ENCODE peak calls at places on chromosomes 13 and 19, in five cellular contexts. S, L, I, U and J are unnamed samples.

GRCh38 chr19:46502891-46503290 is 7.2 kb upstream of the PNMA8B start:
- DNase-seq in S (no peak), L (no peak), I (no peak), U (no peak), J (no peak)

GRCh38 chr19:54608205-54608604 is 14.8 kb downstream of the LILRA1 start:
- DNase-seq in S (no peak), L (no peak), I (no peak), U (no peak), J (no peak)

GRCh38 chr13:113489549-113490495 is 689 bp downstream of the DCUN1D2 start:
- DNase-seq in S (no peak), L (peak; percentile 39), I (no peak), U (peak; percentile 74), J (no peak)

GRCh38 chr13:51659276-51660127 is 75.2 kb downstream of the WDFY2 start:
- DNase-seq in S (no peak), L (no peak), I (no peak), U (no peak), J (no peak)

GRCh38 chr19:51777570-51778460 is 16.8 kb downstream of the FPR2 start:
- DNase-seq in S (peak; percentile 73), L (peak; percentile 56), I (peak; percentile 51), U (peak; percentile 87), J (peak; percentile 74)

GRCh38 chr19:48925240-48925843 is 8.2 kb upstream of the DHDH start:
- DNase-seq in S (no peak), L (no peak), I (no peak), U (no peak), J (no peak)

GRCh38 chr19:46404884-46405658 is 8.3 kb downstream of the CCDC8 start:
- DNase-seq in S (peak; percentile 65), L (no peak), I (no peak), U (no peak), J (no peak)

GRCh38 chr19:51060973-51061372 is 3.9 kb downstream of the KLK13 start:
- DNase-seq in S (no peak), L (no peak), I (no peak), U (no peak), J (no peak)

GRCh38 chr19:17370026-17370587 is 7.0 kb downstream of the PLVAP start:
- DNase-seq in S (no peak), L (no peak), I (no peak), U (no peak), J (no peak)

GRCh38 chr13:78630509-78630908 is 27.2 kb upstream of the POU4F1 start:
- DNase-seq in S (no peak), L (no peak), I (no peak), U (no peak), J (no peak)

GRCh38 chr13:38328699-38329098 is 21.0 kb upstream of the UFM1 start:
- DNase-seq in S (no peak), L (no peak), I (no peak), U (no peak), J (no peak)

GRCh38 chr13:113785051-113786010 is 26.3 kb downstream of the TMEM255B start:
- DNase-seq in S (no peak), L (no peak), I (no peak), U (no peak), J (no peak)

GRCh38 chr19:32998722-32999121 is 26.7 kb downstream of the FAAP24 start:
- DNase-seq in S (no peak), L (no peak), I (no peak), U (no peak), J (no peak)

GRCh38 chr19:41397086-41398041 is at the start of the genes BCKDHA and EXOSC5:
- DNase-seq in S (peak; percentile 99), L (peak; percentile 99), I (peak; percentile 98), U (peak; percentile 100), J (peak; percentile 99)

GRCh38 chr19:273393-273792 is 17.8 kb downstream of the PLPP2 start:
- DNase-seq in S (no peak), L (no peak), I (no peak), U (no peak), J (no peak)

GRCh38 chr19:5880196-5880595 is 9.9 kb upstream of the FUT5 start:
- DNase-seq in S (no peak), L (no peak), I (no peak), U (no peak), J (no peak)

GRCh38 chr13:31898383-31899071 is 133.0 kb upstream of the FRY start:
- DNase-seq in S (no peak), L (no peak), I (no peak), U (no peak), J (no peak)

GRCh38 chr19:7292950-7293794 is 1.0 kb downstream of the INSR start:
- DNase-seq in S (peak; percentile 75), L (peak; percentile 68), I (no peak), U (peak; percentile 71), J (peak; percentile 71)

GRCh38 chr13:80454245-80454644 is 113.3 kb upstream of the SPRY2 start:
- DNase-seq in S (no peak), L (no peak), I (no peak), U (no peak), J (no peak)

GRCh38 chr19:12733369-12733896 is 1.1 kb downstream of the TRIR start:
- DNase-seq in S (no peak), L (no peak), I (no peak), U (no peak), J (no peak)

GRCh38 chr19:10896851-10897526 is 25.6 kb downstream of the CARM1 start:
- DNase-seq in S (no peak), L (no peak), I (no peak), U (no peak), J (no peak)

GRCh38 chr19:47637550-47637949 is 28.6 kb downstream of the BICRA start:
- DNase-seq in S (no peak), L (no peak), I (no peak), U (no peak), J (no peak)

GRCh38 chr19:4831351-4832340 is at the start of gene TICAM1:
- DNase-seq in S (peak; percentile 75), L (peak; percentile 90), I (no peak), U (peak; percentile 84), J (peak; percentile 86)

GRCh38 chr13:110261166-110262081 is 45.5 kb downstream of the COL4A1 start:
- DNase-seq in S (no peak), L (no peak), I (no peak), U (no peak), J (no peak)

GRCh38 chr13:76954568-76954967 is 6.3 kb downstream of the ACOD1 start:
- DNase-seq in S (no peak), L (no peak), I (no peak), U (no peak), J (no peak)

GRCh38 chr19:18898081-18898532 is 2.1 kb upstream of the CERS1 start:
- DNase-seq in S (no peak), L (no peak), I (no peak), U (no peak), J (no peak)

GRCh38 chr13:104757712-104758111 is 1691.5 kb upstream of the SLC10A2 start:
- DNase-seq in S (no peak), L (no peak), I (no peak), U (no peak), J (no peak)

GRCh38 chr13:20566424-20566916 is 487 bp upstream of the IFT88 start:
- DNase-seq in S (no peak), L (peak; percentile 75), I (peak; percentile 17), U (peak; percentile 86), J (no peak)

GRCh38 chr19:15944401-15944800 is 4.4 kb upstream of the OR10H4 start:
- DNase-seq in S (no peak), L (no peak), I (no peak), U (no peak), J (no peak)
- TF ChIP-seq EP300 in S (no peak), L (no peak), I (no peak), U (no peak), J (no peak)

GRCh38 chr19:43474986-43475705 is 9.7 kb upstream of the LYPD3 start:
- DNase-seq in S (peak; percentile 99), L (peak; percentile 97), I (peak; percentile 84), U (peak; percentile 98), J (peak; percentile 97)
- TF ChIP-seq POLR2A in S (peak; percentile 51), L (peak; percentile 36), I (no peak), U (no peak), J (peak; percentile 31)

DNA sequence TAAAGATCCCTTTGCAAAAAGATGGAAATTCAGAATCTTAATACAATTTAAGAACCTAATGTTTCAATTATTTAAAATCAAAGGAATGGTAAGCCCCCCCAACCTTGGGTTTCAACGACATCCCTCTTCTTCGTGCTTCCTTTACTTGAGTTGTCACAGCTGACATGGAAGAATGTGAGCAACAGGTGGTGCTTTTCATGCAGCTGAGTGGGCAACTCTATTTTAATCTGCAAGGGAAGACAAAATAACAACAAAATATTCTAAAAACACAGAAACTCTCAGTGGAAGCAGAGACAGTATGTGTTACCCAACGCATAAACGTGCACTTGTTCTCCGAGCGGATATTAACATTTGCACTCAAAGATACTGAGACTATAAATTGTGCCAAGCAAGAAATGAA is 92.3 kb downstream of the DOCK9 start:
- DNase-seq in S (no peak), L (no peak), I (no peak), U (no peak), J (no peak)
- H3K36me3 ChIP-seq in S (no peaks in the 10 kb centered on the region), L (no peaks in the 10 kb centered on the region), I (no peaks in the 10 kb centered on the region), U (peaks cover 32% of the 10 kb centered on the region), J (peaks cover 67% of the 10 kb centered on the region)

GRCh38 chr19:14003279-14004051 is 2.7 kb downstream of the RFX1 start:
- DNase-seq in S (no peak), L (no peak), I (no peak), U (no peak), J (no peak)

GRCh38 chr19:14006085-14006765 is at the start of gene RFX1:
- DNase-seq in S (peak; percentile 100), L (peak; percentile 100), I (peak; percentile 98), U (peak; percentile 100), J (peak; percentile 100)

GRCh38 chr19:14005381-14006084 is 587 bp downstream of the RFX1 start:
- DNase-seq in S (peak; percentile 94), L (peak; percentile 96), I (peak; percentile 51), U (peak; percentile 96), J (peak; percentile 98)

GRCh38 chr19:14004619-14005380 is 1.3 kb downstream of the RFX1 start:
- DNase-seq in S (no peak), L (peak; percentile 66), I (no peak), U (peak; percentile 79), J (no peak)

GRCh38 chr19:14006766-14007562 is 844 bp upstream of the RFX1 start:
- DNase-seq in S (peak; percentile 93), L (no peak), I (no peak), U (no peak), J (peak; percentile 95)
- TF ChIP-seq EP300 in S (peak; percentile 90), L (peak; percentile 60), I (no peak), U (no peak), J (no peak)

GRCh38 chr13:45482571-45483173 is 17.9 kb downstream of the COG3 start:
- DNase-seq in S (no peak), L (no peak), I (no peak), U (no peak), J (no peak)

GRCh38 chr13:45479661-45480060 is 14.9 kb downstream of the COG3 start:
- DNase-seq in S (no peak), L (no peak), I (no peak), U (no peak), J (no peak)

GRCh38 chr13:45481688-45482087 is 16.9 kb downstream of the COG3 start:
- DNase-seq in S (no peak), L (no peak), I (no peak), U (no peak), J (no peak)
- TF ChIP-seq POLR2A in S (no peak), L (no peak), I (no peak), U (no peak), J (no peak)